ENCODE peak calls at places on chromosomes 16 and 17, in five cellular contexts. Z is Calu3, C is AG09309, P is endothelial cell, A is EL. Y is an unnamed sample.

GRCh38 chr16:58459344-58460218 is 40.4 kb upstream of the NDRG4 start:
- DNase-seq in Z (peak; percentile 54), P (no peak), A (peak; percentile 44), C (no peak), Y (no peak)

GRCh38 chr16:13463619-13464018 is 456.3 kb upstream of the ERCC4 start:
- DNase-seq in C (no peak), A (no peak), P (no peak), Z (no peak), Y (no peak)

GRCh38 chr17:66727634-66728570 is 107.0 kb upstream of the CACNG5 start:
- DNase-seq in C (no peak), Z (peak; percentile 60), A (peak; percentile 37), P (peak; percentile 79), Y (peak; percentile 86)

GRCh38 chr16:67645397-67646121 is 615 bp downstream of the CARMIL2 start:
- DNase-seq in Z (no peak), A (no peak), C (no peak), P (no peak), Y (peak; percentile 48)

GRCh38 chr17:62860962-62861873 is 53.1 kb upstream of the MARCHF10 start:
- DNase-seq in Z (peak; percentile 48), P (no peak), C (no peak), A (no peak), Y (peak; percentile 46)

GRCh38 chr17:30375661-30376060 is 3.1 kb upstream of the CPD start:
- DNase-seq in P (no peak), Z (no peak), A (no peak), C (no peak), Y (no peak)

GRCh38 chr17:4900231-4901107 is 1.1 kb downstream of the C17orf107 start:
- DNase-seq in C (no peak), P (peak; percentile 22), A (no peak), Z (no peak), Y (peak; percentile 88)

GRCh38 chr17:70288540-70289290 is 119.4 kb downstream of the KCNJ2 start:
- DNase-seq in P (no peak), C (no peak), Z (no peak), A (no peak), Y (no peak)

GRCh38 chr16:89921699-89922476 is 1.3 kb upstream of the TUBB3 start:
- DNase-seq in Z (peak; percentile 94), P (peak; percentile 60), A (peak; percentile 97), C (peak; percentile 71), Y (peak; percentile 76)

GRCh38 chr17:61414141-61414935 is 14.7 kb downstream of the TBX2 start:
- DNase-seq in Z (no peak), P (no peak), C (no peak), A (no peak), Y (peak; percentile 56)

GRCh38 chr17:41494524-41494923 is 4.8 kb upstream of the KRT36 start:
- DNase-seq in C (no peak), A (peak; percentile 64), P (no peak), Z (no peak), Y (no peak)

GRCh38 chr17:38732376-38733314 is 2.5 kb downstream of the CISD3 start:
- DNase-seq in C (no peak), A (no peak), P (no peak), Z (no peak), Y (no peak)

GRCh38 chr17:82397449-82398335 is 20.5 kb upstream of the HEXD start:
- DNase-seq in C (no peak), A (no peak), P (no peak), Z (no peak), Y (no peak)

GRCh38 chr16:24013054-24013636 is 177.4 kb downstream of the PRKCB start:
- DNase-seq in C (no peak), Z (no peak), A (no peak), P (no peak), Y (no peak)

GRCh38 chr17:3030096-3030495 is 33.3 kb downstream of the OR1D5 start:
- DNase-seq in P (no peak), C (no peak), A (peak; percentile 76), Z (no peak), Y (no peak)

GRCh38 chr17:54901230-54901847 is 687 bp downstream of the TOM1L1 start:
- DNase-seq in A (peak; percentile 71), P (no peak), C (peak; percentile 17), Z (peak; percentile 2), Y (no peak)

GRCh38 chr17:19331134-19331533 is 31.4 kb downstream of the B9D1 start:
- DNase-seq in Z (no peak), A (peak; percentile 89), C (peak; percentile 69), P (no peak), Y (no peak)

GRCh38 chr17:71762526-71762925 is 358.3 kb upstream of the SOX9 start:
- DNase-seq in Z (no peak), P (no peak), C (no peak), A (no peak), Y (no peak)

GRCh38 chr17:79573196-79573929 is 37.5 kb downstream of the RBFOX3 start:
- DNase-seq in C (no peak), A (no peak), P (no peak), Z (no peak), Y (no peak)

GRCh38 chr16:85396879-85397871 is 215.9 kb upstream of the GSE1 start:
- DNase-seq in Z (peak; percentile 83), P (no peak), A (no peak), C (no peak), Y (no peak)

GRCh38 chr16:12669908-12670307 is 133.8 kb downstream of the CPPED1 start:
- DNase-seq in Z (no peak), P (no peak), C (no peak), A (no peak), Y (no peak)

GRCh38 chr16:84759061-84759460 is 59.3 kb downstream of the USP10 start:
- DNase-seq in A (no peak), C (no peak), Z (no peak), P (no peak), Y (no peak)